ENCODE peak calls at places on chromosomes 13 and 19, in five cellular contexts. Y, V, A, M and R are unnamed samples. For H3K4me1 and H3K27me3, the result is how much of the 10 kb centered on the place peaks cover.

GRCh38 chr13:20363604-20364003 is 131.5 kb upstream of the GJB6 start:
- DNase-seq in Y (no peak), V (no peak), A (peak), M (no peak), R (no peak)

GRCh38 chr13:28494861-28495585 is at the start of gene FLT1:
- DNase-seq in Y (no peak), V (peak), A (peak), M (peak), R (peak)

GRCh38 chr19:38152461-38153379 is 71.3 kb downstream of the DPF1 start:
- DNase-seq in Y (no peak), V (no peak), A (peak), M (no peak), R (no peak)

GRCh38 chr13:59099182-59099950 is 1064.4 kb downstream of the DIAPH3 start:
- DNase-seq in Y (no peak), V (no peak), A (peak), M (no peak), R (no peak)

GRCh38 chr19:39413269-39413902 is 917 bp downstream of the PLEKHG2 start:
- DNase-seq in Y (no peak), V (peak), A (peak), M (peak), R (peak)

GRCh38 chr19:14182481-14182880 is 23.5 kb downstream of the ADGRL1 start:
- DNase-seq in Y (no peak), V (no peak), A (no peak), M (no peak), R (no peak)

GRCh38 chr13:30985637-30986205 is 53.3 kb downstream of the TEX26 start:
- DNase-seq in Y (peak), V (peak), A (peak), M (no peak), R (no peak)

GRCh38 chr13:52449323-52450011 is 967 bp downstream of the VPS36 start:
- DNase-seq in Y (no peak), V (no peak), A (peak), M (no peak), R (no peak)

GRCh38 chr13:33072282-33072681 is 56.1 kb downstream of the KL start:
- DNase-seq in Y (no peak), V (peak), A (no peak), M (no peak), R (no peak)

GRCh38 chr19:58396691-58397532 is 1.5 kb downstream of the RNF225 start:
- DNase-seq in Y (no peak), V (no peak), A (no peak), M (no peak), R (no peak)

GRCh38 chr13:61670384-61671161 is 254.9 kb upstream of the PCDH20 start:
- DNase-seq in Y (no peak), V (no peak), A (no peak), M (no peak), R (no peak)

GRCh38 chr19:48715681-48716171 is 3.8 kb downstream of the MAMSTR start:
- DNase-seq in Y (no peak), V (peak), A (no peak), M (peak), R (no peak)

GRCh38 chr13:39410089-39410901 is 192.7 kb downstream of the LHFPL6 start:
- DNase-seq in Y (no peak), V (peak), A (peak), M (peak), R (no peak)

GRCh38 chr19:33464010-33464732 is 57.4 kb downstream of the PEPD start:
- DNase-seq in Y (no peak), V (no peak), A (no peak), M (no peak), R (peak)

GRCh38 chr19:55488986-55489710 is 912 bp downstream of the SSC5D start:
- DNase-seq in Y (no peak), V (no peak), A (peak), M (peak), R (no peak)

GRCh38 chr19:47509170-47509847 is 5.6 kb downstream of the NAPA start:
- DNase-seq in Y (no peak), V (no peak), A (no peak), M (no peak), R (no peak)

GRCh38 chr13:50149932-50150331 is 134.7 kb downstream of the KCNRG start:
- DNase-seq in Y (no peak), V (no peak), A (no peak), M (peak), R (peak)

DNA sequence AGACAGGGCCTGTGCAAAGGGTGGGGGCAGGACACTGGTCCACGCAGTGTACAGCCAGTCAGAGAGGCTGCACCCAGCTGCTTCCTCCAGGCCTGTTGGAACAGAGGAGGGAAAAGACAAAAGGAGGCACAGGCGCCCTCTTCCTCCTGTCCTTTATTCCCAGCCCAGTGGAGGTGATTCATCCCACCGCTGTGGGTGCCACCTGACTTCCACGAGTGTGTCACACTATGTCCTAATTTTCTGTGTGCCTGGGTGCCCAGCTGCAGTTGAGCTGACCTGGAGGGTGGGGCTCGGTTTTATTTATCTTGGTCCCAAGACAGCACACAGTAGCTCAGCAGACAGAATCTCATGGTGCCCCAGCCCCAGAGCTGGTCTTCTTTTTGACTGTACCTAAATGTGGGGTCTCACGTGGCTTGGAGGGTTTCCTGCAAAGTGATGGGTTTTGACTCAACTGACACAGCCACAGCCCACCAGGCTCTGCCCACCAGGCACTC is 9.0 kb downstream of the EPS15L1 start:
- DNase-seq in Y (no peak), V (peak), A (peak), M (no peak), R (no peak)
- H3K4me1 ChIP-seq in Y (half or more), V (under half), A (under half), M (under half), R (under half)

DNA sequence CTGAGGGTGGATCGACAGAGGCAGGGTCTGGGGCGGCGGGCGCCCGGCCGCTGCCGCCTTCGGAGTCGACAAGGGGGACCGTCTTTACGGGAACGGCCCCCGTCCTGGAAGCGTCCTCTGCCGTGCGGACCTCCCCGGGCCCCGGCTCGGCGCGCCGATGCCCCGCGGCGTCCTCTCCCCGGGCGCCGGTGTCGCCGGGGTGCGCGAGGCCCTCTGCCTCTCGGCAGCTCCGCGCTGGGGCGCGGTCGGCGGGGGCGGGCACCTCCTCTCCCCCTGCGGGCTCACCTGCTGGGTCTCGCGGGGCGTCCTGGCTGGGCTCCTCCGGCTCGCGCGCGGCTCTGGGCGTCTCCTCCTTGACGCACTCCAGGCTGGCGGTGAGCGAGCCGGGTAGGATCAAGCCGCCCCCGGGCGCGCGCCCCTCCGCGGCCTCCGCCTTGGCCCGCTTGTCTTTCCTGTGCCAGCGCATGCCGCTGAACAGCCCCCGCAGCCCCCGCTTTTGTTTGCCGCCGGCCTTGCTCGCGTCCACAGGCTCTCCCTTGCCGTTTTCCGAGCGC is 1.5 kb downstream of the AMER2 start:
- DNase-seq in Y (no peak), V (peak), A (no peak), M (no peak), R (peak)
- H3K27me3 ChIP-seq in Y (under half), V (half or more), A (under half), M (under half), R (under half)

DNA sequence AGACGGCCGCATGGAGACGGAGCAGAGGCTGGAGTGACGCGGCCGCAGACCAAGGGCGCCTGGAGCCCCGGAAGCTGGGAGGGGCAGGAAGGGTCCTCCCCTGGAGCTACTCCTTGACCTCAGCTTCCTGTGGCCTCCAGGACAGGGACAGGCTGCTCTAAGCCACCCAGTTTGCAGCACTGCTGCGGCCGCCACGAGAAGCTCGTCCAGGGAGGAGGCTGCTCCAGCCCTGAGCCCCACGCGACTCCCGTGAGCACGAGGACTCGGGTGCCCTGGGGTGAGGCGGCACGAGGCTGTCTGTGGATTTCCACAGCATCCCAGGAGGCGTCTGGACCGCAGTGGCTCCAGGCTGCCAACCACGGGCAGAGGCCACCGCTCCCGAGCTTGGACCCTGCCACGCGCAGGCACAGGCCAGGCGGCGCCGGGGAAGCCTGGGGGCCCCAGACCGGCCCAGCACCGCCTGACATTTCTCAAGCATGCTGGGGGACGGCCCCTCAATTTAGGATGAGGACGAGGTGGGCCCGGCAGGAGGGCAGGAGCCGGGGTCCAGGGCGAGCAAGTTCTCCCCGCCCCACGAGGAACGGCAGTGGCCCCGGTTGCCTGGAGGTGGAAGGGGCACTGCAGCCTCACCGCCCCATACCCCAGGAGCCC is 10.7 kb downstream of the SBNO2 start:
- DNase-seq in Y (no peak), V (no peak), A (no peak), M (no peak), R (peak)
- H3K27ac ChIP-seq in Y (peak), V (no peak), A (no peak), M (no peak), R (no peak)

GRCh38 chr19:18279516-18280246 is 1.7 kb downstream of the JUND start:
- DNase-seq in Y (peak), V (peak), A (peak), M (peak), R (peak)

GRCh38 chr19:18279266-18279515 is 2.2 kb downstream of the JUND start:
- DNase-seq in Y (no peak), V (no peak), A (peak), M (no peak), R (no peak)

GRCh38 chr19:18280247-18281081 is 958 bp downstream of the JUND start:
- DNase-seq in Y (no peak), V (peak), A (peak), M (peak), R (peak)

GRCh38 chr19:18281082-18282020 is at the start of gene JUND:
- DNase-seq in Y (peak), V (peak), A (peak), M (peak), R (peak)

DNA sequence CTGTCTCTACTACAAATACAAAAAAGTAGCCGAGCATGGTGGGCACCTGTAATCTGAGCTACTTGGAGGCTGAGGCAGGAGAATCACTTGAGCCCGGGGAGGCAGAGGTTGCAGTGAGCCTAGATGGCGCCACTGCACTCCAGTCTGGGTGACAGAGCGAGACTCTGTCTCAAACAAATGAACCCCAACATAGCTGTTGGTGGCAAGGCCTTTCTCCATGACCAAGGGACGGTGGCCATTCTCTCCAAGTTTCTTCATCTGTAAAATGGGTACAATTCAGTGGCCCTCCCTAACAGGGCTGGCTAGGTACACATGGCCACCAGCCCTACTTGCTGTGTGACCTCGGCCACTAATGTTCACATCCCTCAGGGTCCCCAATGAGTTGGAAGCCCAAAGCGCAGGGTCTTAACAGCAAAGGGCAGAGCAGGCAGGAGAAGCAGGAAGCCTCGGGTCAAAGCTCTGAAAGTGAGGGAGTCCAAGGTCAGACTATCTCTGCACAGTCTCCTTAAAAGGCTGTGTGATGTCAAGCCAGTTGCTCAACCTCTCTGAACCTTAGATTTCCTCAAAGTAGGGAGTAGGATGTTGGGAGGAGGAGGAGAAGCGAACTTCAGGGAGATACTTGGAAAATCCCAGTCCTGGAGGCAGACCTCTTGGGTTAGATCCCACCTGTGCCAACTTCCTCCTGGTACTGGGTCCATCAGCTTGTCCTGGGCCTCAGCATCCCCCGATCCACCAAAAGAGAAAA is 2.7 kb downstream of the JUND start:
- DNase-seq in Y (no peak), V (peak), A (peak), M (no peak), R (no peak)
- H3K4me1 ChIP-seq in Y (half or more), V (under half), A (under half), M (under half), R (under half)

DNA sequence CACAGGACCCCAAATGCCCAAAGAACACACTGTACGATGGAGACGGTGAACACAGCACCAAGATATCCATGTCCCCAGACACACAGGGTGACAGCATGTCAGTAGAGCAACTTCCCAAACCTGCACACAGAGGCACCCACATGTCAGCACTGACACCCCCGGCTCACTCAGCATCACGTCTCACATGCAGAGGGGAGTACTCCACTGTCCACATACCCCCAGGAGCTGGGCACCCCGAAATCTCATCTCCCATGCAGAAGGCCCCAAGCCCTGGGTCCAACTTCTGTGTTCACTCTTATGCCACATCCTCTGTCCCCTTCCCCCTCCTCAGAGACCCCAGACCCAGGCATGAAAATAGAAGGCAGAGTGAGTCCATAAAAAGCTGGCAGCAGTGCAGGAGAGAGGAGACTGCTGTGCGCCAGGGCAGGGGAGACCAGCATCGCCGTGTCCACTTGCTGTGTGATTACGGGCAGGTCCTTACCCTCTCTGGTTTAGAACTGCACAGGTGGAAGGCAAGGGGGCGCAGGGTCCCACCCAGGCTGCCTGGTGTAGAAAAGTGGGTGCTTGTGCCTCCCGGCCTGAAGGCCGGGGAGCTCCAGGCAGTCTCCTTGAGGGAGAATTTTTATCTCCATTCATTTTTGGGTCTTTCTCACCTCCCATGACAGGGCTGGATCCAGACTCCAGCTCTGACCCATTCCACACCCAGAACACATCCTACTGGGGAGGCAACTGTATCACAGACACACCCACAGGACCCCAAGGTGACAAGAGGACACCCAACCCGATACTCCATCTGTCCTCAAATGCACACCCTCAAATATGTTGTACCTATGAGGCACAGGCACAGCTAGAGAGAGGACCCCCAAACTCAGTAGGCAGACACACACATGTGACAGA is 17.0 kb downstream of the ERFL start:
- DNase-seq in Y (no peak), V (no peak), A (no peak), M (no peak), R (no peak)
- H3K27me3 ChIP-seq in Y (under half), V (under half), A (under half), M (under half), R (under half)

DNA sequence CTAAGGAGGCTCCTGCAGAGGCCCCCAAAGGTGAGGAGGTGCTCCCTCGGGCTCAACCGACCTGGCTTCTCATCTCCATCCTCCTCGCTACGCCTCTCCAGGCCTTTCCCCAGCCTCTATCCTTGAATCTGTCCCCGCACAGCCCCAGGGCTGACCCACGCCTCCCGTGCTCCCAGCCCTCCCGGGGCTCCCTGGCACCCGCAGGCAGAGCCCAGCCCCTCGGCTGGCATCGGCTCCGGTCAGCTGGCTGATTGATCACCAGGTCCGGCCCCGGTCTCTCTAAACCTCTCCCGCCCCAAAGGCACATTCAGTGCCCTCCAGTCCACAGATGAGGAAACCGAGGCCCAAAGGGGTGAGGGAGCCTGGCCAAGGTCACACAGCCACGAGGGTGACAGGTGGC is 2.5 kb downstream of the MYBPC2 start:
- DNase-seq in Y (no peak), V (no peak), A (no peak), M (no peak), R (no peak)
- H3K27ac ChIP-seq in Y (no peak), V (no peak), A (no peak), M (no peak), R (no peak)

GRCh38 chr19:40599331-40600085 is 1.7 kb upstream of the LTBP4 start:
- DNase-seq in Y (no peak), V (no peak), A (no peak), M (peak), R (no peak)

GRCh38 chr19:40598121-40598917 is 2.9 kb upstream of the LTBP4 start:
- DNase-seq in Y (peak), V (peak), A (peak), M (peak), R (peak)

GRCh38 chr19:40596608-40597328 is 4.4 kb upstream of the LTBP4 start:
- DNase-seq in Y (no peak), V (peak), A (peak), M (peak), R (peak)

GRCh38 chr19:40598918-40599307 is 2.3 kb upstream of the LTBP4 start:
- DNase-seq in Y (no peak), V (no peak), A (no peak), M (no peak), R (no peak)

GRCh38 chr19:40597329-40597838 is 3.8 kb upstream of the LTBP4 start:
- DNase-seq in Y (no peak), V (no peak), A (no peak), M (no peak), R (no peak)
- H3K4me1 ChIP-seq in Y (half or more), V (under half), A (under half), M (under half), R (under half)

GRCh38 chr19:50922316-50922853 is 11.2 kb upstream of the KLK4 start:
- DNase-seq in Y (no peak), V (peak), A (peak), M (peak), R (peak)

GRCh38 chr19:50921391-50922315 is 10.5 kb upstream of the KLK4 start:
- DNase-seq in Y (no peak), V (no peak), A (no peak), M (no peak), R (no peak)

GRCh38 chr19:50926144-50926543 is 14.9 kb upstream of the KLK4 start:
- DNase-seq in Y (no peak), V (no peak), A (no peak), M (no peak), R (no peak)

GRCh38 chr19:50925734-50926133 is 14.5 kb upstream of the KLK4 start:
- DNase-seq in Y (no peak), V (peak), A (no peak), M (no peak), R (no peak)

DNA sequence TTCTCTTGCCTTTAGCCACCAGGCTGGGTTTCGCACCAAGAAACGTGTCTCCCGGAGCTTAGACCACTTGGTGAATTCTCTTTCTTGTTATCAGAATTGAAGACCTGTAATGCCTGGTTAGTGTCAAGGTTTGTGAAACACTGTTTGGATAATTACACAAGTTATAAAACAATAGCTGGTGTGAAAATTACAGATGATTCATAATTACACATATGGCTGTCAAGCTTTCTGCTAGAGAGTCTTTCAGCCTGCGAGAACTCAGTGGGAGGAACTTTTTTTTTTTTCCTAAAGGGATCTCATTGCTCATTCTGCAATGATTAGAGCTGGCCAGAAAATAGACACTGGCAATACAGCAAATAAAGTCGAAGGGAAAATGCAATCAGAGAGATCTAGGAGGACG is 13.4 kb upstream of the KLK4 start:
- DNase-seq in Y (no peak), V (no peak), A (no peak), M (no peak), R (no peak)
- H3K27me3 ChIP-seq in Y (under half), V (under half), A (under half), M (under half), R (under half)

GRCh38 chr19:16098416-16098768 is 13.3 kb upstream of the RAB8A start:
- DNase-seq in Y (no peak), V (no peak), A (no peak), M (no peak), R (no peak)
- H3K27ac ChIP-seq in Y (peak), V (peak), A (no peak), M (no peak), R (no peak)